ENCODE peak calls at places on chromosomes 16 and 17, in seven cellular contexts. U is HCT116, V is PC-9, E is GM23338, D is PC-3, P is MM.1S, N is hepatocyte. S is an unnamed sample.

GRCh38 chr17:50426814-50427787 is 1.1 kb downstream of the ACSF2 start:
- DNase-seq in D (peak; percentile 57), E (peak; percentile 73), U (peak; percentile 69), V (peak; percentile 46), N (peak; percentile 62), P (peak; percentile 68), S (peak; percentile 56)

GRCh38 chr16:85608515-85608885 is 4.6 kb upstream of the GSE1 start:
- DNase-seq in D (no peak), U (no peak), E (no peak), P (no peak), N (no peak), V (no peak), S (no peak)

GRCh38 chr17:32429598-32429997 is 14.7 kb upstream of the PSMD11 start:
- DNase-seq in P (no peak), D (no peak), N (no peak), U (no peak), E (no peak), V (no peak), S (no peak)

GRCh38 chr17:70624208-70624607 is 454.9 kb downstream of the KCNJ2 start:
- DNase-seq in V (no peak), N (no peak), E (no peak), P (no peak), U (no peak), D (no peak), S (no peak)

GRCh38 chr16:84603115-84603816 is 14.6 kb downstream of the COTL1 start:
- DNase-seq in V (peak; percentile 61), E (no peak), D (peak; percentile 92), N (peak; percentile 61), P (no peak), U (peak; percentile 55), S (peak; percentile 99)

GRCh38 chr16:87653234-87653633 is 50.9 kb downstream of the JPH3 start:
- DNase-seq in N (peak; percentile 24), D (peak; percentile 20), U (peak; percentile 54), V (no peak), E (peak; percentile 54), P (no peak), S (peak; percentile 36)

GRCh38 chr16:85914423-85914794 is 15.4 kb downstream of the IRF8 start:
- DNase-seq in N (no peak), P (no peak), D (no peak), V (no peak), E (no peak), U (no peak), S (no peak)

GRCh38 chr17:77426676-77427386 is 286.1 kb downstream of the SEC14L1 start:
- DNase-seq in N (no peak), V (no peak), D (no peak), U (no peak), P (no peak), E (no peak), S (no peak)

GRCh38 chr16:31214705-31215286 is 877 bp downstream of the TRIM72 start:
- DNase-seq in U (no peak), P (no peak), D (no peak), V (no peak), N (no peak), E (peak; percentile 61), S (peak; percentile 24)

GRCh38 chr17:28712037-28712704 is 483 bp upstream of the PROCA1 start:
- DNase-seq in E (peak; percentile 83), N (peak; percentile 57), P (no peak), U (no peak), V (no peak), D (no peak), S (no peak)

GRCh38 chr17:77153487-77153886 is 12.7 kb downstream of the SEC14L1 start:
- DNase-seq in D (no peak), P (no peak), U (no peak), N (no peak), E (no peak), V (no peak), S (peak; percentile 51)

GRCh38 chr16:82059983-82060421 is 24.9 kb downstream of the HSD17B2 start:
- DNase-seq in D (no peak), U (no peak), V (no peak), N (no peak), E (no peak), P (no peak), S (no peak)

GRCh38 chr17:79993390-79994221 is 42.1 kb downstream of the TBC1D16 start:
- DNase-seq in D (no peak), P (peak; percentile 29), V (peak; percentile 87), U (no peak), N (peak; percentile 97), E (peak; percentile 69), S (peak; percentile 98)

GRCh38 chr17:77501751-77502625 is 361.2 kb downstream of the SEC14L1 start:
- DNase-seq in V (no peak), D (no peak), P (no peak), E (no peak), N (peak; percentile 2), U (no peak), S (no peak)

GRCh38 chr16:67740391-67740790 is 21.3 kb upstream of the GFOD2 start:
- DNase-seq in N (no peak), E (no peak), U (no peak), V (no peak), P (no peak), D (no peak), S (no peak)

DNA sequence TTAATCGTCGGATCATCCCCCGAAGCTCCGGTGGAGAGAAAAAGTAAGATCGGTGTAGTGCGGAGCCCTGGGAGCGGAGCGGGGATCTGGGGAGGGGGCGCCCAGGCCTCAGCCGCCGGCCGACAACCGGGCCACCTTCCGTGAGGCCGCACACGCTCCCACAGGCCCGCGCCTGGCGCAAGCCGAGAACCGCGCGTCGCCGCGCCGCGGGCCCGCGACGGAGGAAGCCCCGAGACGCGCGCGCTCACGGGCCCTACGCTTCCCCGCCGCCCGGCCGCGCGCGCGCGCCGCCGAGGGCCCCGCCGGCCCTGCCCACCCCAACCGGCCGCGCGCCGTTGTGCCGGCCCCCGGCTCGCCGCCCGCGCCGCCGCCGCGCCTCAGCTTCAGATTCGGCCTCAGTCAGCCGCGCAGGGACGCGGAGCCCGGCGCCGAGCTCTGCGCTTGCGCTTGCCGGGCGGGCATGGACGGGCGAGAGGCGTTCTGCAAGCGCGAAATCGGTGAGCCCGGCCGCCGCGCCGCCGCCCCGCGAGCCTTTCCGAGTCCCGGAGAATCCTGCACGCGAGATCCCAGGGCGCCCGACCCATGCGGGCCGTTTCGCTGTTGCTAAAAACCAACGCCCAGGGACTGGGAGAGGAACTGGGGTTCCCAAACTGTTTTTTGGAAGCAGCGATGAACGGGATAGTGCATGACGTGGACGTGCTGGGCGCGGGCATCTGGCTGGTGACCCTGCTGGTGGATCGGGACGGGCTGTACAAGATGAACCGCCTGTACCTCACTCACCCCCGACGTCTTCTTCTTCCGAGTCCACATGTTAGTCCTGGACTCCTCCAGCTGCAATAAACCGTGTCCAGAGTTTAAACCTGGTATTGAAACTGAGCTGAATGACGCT is 28.0 kb upstream of the LRRC37A start:
- DNase-seq in U (peak; percentile 66), D (peak; percentile 95), V (peak; percentile 86), P (peak; percentile 89), N (peak; percentile 95), E (peak; percentile 95), S (peak; percentile 96)
- TF ChIP-seq EZH2 in U (no peak), D (no peak), V (no peak), P (no peak), N (peak; percentile 50), E (peak; percentile 94), S (no peak)

DNA sequence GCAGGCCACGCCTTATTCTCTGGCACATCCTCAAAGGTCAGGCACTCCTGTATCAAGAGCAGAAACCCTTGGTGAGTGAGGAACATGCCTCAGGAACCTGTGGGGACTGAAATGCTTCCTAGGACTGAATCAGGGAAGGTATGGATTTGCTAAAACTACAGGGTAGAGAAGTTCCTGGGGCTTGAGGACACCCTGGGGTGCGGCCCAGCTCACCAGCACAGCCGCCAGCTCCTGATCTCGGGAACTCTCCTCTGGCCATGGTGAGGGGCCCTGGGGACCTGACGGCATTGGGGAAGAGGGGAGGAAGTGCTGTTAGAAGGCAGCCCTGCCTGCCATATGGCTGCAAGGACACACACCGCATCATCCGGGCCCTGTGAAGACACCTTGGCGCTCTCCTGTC is 7.5 kb downstream of the ZSCAN10 start:
- DNase-seq in E (no peak), U (no peak), V (no peak), N (no peak), P (no peak), D (no peak), S (no peak)
- H3K9me2 ChIP-seq in E (no peaks in the 10 kb centered on the region), U (no peaks in the 10 kb centered on the region), V (no peaks in the 10 kb centered on the region), N (no peaks in the 10 kb centered on the region), P (no peaks in the 10 kb centered on the region), D (no peaks in the 10 kb centered on the region), S (no peaks in the 10 kb centered on the region)

GRCh38 chr17:37742762-37743611 is 1.9 kb downstream of the HNF1B start:
- DNase-seq in U (no peak), D (peak; percentile 42), E (peak; percentile 63), N (peak; percentile 74), P (no peak), V (peak; percentile 11), S (peak; percentile 29)
- TF ChIP-seq EZH2 in U (no peak), D (peak; percentile 94), E (peak; percentile 96), N (no peak), P (no peak), V (no peak), S (peak; percentile 90)

DNA sequence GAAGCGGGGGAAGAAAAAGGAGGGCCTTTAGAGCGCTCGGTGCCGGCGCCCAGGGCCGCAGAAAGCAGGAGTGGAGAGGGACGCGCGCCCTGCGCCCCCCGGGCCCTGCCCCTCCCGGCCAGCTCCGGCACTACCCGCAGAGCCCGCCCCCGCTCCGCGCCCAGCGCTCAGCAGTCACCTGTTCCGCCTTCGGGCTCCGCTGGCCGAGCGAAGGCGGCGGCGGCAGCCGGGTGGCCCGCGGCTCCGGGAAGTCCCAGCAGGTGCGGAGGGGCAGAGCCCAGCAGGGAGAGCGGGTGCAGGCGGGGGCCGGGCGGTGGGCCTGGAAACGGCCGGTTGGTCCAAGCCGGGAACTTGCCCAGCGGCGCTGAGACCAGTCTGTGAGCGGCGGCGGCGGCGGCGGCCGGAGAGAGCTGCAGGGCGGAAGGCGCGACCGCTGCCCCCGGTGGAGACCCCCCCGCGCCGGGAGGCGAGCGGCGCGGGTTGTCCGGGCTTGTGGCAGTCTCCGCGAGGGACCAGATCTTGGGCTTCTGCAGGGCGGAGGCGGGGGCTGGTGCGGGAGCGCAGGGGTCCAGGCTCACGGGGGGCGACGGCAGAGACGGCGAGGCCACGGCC is 2.2 kb downstream of the IRX3 start:
- DNase-seq in D (no peak), U (no peak), N (peak; percentile 66), P (no peak), E (peak; percentile 53), V (peak; percentile 45), S (peak; percentile 47)
- H3K9me2 ChIP-seq in D (no peaks in the 10 kb centered on the region), U (no peaks in the 10 kb centered on the region), N (no peaks in the 10 kb centered on the region), P (no peaks in the 10 kb centered on the region), E (no peaks in the 10 kb centered on the region), V (no peaks in the 10 kb centered on the region), S (no peaks in the 10 kb centered on the region)

DNA sequence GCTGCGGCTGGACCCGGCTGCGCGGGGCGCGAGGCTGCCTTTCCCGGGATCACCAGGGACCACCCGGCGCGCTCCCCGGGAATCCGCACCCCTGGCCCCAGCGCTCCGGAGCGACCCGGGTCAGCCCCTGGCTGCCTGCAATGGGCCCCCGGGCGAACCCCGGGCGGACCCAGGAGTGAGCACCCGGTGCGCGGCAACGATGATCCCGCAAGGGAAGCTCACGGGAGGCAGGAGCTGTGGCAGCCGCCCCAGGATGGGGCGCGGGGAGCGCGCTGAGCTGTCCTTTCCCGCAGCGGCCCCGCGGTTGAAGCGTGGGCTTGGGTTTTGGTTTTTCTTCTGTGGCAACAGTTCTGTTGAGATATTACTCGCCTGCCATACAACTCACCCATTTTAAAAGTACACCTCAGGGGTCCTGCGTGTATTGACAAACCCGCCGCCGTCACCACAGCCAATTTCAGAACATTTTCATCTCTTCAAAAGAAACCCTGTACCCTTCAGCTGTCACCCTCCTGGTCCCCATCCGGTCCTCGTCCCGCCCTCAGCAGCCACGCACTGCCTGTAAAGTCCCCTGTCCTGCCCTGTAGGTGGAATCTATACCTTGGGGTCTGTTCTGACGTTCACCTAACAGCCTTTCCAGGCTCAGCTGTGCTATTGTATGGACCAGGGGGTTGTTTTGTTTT is 12.8 kb downstream of the CHMP6 start:
- DNase-seq in P (no peak), N (no peak), E (no peak), V (no peak), U (no peak), D (no peak), S (peak; percentile 34)
- TF ChIP-seq EZH2 in P (no peak), N (peak; percentile 45), E (no peak), V (no peak), U (peak; percentile 91), D (no peak), S (peak; percentile 99)